ENCODE peak calls at places on chromosomes 13 and 19, in five cellular contexts. N, D, R, Z and E are unnamed samples.

GRCh38 chr19:18966304-18966703 is 25.3 kb upstream of the HOMER3 start:
- DNase-seq in D (no peak), N (no peak), Z (no peak), R (peak), E (no peak)

GRCh38 chr13:65830411-65831172 is 1399.5 kb downstream of the PCDH9 start:
- DNase-seq in N (no peak), R (no peak), Z (no peak), D (no peak), E (no peak)

GRCh38 chr13:32851083-32852064 is 164.8 kb upstream of the KL start:
- DNase-seq in Z (no peak), D (no peak), N (no peak), R (no peak), E (no peak)

GRCh38 chr13:113122571-113123225 is at the start of gene F10:
- DNase-seq in D (peak), N (peak), Z (peak), R (peak), E (peak)

GRCh38 chr13:62040078-62040477 is 624.4 kb upstream of the PCDH20 start:
- DNase-seq in N (no peak), D (no peak), Z (no peak), R (no peak), E (no peak)

GRCh38 chr13:92833071-92833470 is 393.5 kb upstream of the GPC6 start:
- DNase-seq in D (no peak), R (no peak), N (no peak), Z (no peak), E (no peak)

GRCh38 chr13:21657538-21657937 is 13.3 kb upstream of the FGF9 start:
- DNase-seq in N (no peak), D (no peak), Z (no peak), R (no peak), E (no peak)

GRCh38 chr13:48647625-48648024 is 6.1 kb upstream of the CYSLTR2 start:
- DNase-seq in R (no peak), N (no peak), D (no peak), Z (no peak), E (no peak)

GRCh38 chr13:42190529-42190928 is 81.4 kb upstream of the AKAP11 start:
- DNase-seq in N (no peak), Z (no peak), R (no peak), D (no peak), E (no peak)

GRCh38 chr13:113638173-113638746 is 19.7 kb downstream of the ATP4B start:
- DNase-seq in D (no peak), N (no peak), Z (no peak), R (no peak), E (no peak)

GRCh38 chr13:20378721-20379120 is 146.6 kb upstream of the GJB6 start:
- DNase-seq in R (no peak), N (no peak), Z (no peak), D (no peak), E (no peak)

GRCh38 chr13:40803316-40803715 is 13.9 kb downstream of the SLC25A15 start:
- DNase-seq in D (no peak), Z (no peak), R (no peak), N (no peak), E (no peak)

GRCh38 chr13:112709825-112710783 is 20.3 kb downstream of the ATP11A start:
- DNase-seq in D (no peak), Z (no peak), N (no peak), R (no peak), E (no peak)

DNA sequence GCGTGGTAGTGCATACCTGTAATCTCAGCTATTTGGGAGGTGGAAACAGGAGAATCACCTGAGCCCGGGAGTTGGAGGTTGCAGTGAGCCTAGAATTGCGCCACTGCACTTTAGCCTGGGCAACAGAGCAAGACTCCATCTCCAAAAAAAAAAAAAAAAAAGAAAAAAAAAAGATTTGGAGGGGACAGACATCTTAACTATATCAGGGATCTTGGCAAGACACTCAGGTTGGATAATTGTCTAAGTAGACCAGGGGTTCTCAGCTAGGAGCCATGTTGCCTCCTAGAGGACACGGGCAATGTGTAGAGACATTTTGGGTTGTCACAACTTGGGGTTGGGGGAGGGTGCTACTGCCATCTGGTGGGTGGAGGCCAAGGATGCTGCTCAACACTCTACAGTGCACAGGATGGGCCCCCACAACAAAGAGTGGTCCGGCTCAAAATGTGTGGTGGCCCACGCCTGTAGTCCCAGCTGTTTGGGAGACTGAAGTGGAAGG is 1.9 kb upstream of the ZNF580 start:
- DNase-seq in D (no peak), N (peak), Z (no peak), R (peak), E (peak)
- TF ChIP-seq CTCF in D (peak), N (peak), Z (peak), R (peak), E (no peak)

DNA sequence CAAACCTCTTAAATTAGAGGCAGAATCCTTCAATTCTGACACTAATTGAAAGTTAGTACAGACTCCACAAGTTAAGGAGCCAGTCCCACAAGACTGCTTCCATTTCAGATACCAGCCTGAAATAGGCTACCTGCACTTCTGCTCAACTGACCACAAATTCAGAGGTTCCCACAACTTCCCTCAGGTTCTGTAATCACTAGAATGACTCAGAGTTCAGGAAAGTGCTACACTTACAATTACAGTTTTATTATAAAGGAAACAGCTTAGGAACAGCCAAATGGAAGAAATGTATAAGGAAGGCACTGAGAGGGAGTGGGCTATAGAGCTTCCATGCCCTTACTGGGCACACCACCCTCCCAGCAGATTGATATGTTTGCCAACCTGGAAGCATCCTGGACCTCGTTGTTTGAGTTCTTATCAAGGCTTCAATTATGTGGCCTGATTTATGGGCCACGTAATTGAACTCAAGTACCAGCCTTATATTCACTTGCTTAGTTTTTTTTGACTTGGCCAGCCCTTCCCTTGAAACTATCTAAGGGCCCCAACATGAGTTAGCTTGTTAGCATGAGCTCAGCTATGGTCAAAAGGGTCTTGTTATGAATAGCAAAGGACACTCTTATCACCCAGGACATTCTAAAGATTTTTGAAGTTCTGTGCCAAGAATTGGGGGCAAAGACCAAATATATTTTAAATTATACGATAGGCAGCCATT is 25.9 kb downstream of the NBEA start:
- DNase-seq in R (no peak), D (peak), N (no peak), Z (no peak), E (no peak)
- TF ChIP-seq CTCF in R (no peak), D (no peak), N (no peak), Z (no peak), E (no peak)

DNA sequence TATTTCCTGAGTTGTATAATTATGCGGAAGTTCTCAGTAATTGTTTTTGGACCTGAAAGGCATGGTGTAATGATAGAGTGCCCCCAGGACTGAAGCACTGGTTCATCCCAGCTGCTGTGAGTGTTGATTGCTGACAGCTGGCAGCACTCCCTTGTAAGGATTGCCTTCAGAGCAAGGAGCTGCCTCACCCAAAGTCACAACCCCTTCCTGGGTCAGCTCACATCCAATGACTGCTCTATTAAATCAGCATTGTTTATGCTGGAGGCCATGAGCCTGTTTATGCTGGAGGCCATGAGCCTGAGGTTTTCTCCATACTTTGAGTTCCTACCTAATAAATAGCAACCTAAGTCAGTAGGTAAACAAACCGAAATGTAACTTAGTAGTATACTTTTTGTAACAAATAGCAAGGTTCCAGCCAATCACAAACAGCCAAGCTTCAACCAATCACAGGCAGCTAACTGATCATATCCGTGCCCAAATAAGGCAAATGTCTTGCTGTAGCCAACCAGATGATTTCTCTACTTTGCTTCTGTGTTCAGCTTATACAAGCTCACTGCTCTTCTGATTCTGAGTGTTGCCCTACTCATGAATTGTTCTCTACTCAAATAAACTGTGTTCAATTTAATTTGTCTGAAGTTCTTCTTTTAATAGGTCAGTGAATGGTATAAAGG is 11.7 kb upstream of the SPACA6 start:
- DNase-seq in D (no peak), Z (no peak), R (no peak), N (peak), E (peak)
- TF ChIP-seq CTCF in D (no peak), Z (no peak), R (no peak), N (no peak), E (no peak)

GRCh38 chr19:32822916-32823746 is 46.4 kb downstream of the SLC7A9 start:
- DNase-seq in D (no peak), N (no peak), R (no peak), Z (no peak), E (no peak)

GRCh38 chr19:32823747-32824102 is 45.8 kb downstream of the SLC7A9 start:
- DNase-seq in D (no peak), Z (no peak), R (no peak), N (no peak), E (no peak)

GRCh38 chr19:32828139-32828538 is 41.4 kb downstream of the SLC7A9 start:
- DNase-seq in R (no peak), N (no peak), Z (no peak), D (no peak), E (no peak)

GRCh38 chr19:32824906-32825608 is 44.5 kb downstream of the SLC7A9 start:
- DNase-seq in R (no peak), D (no peak), Z (no peak), N (no peak), E (no peak)

GRCh38 chr19:32824136-32824835 is 45.3 kb downstream of the SLC7A9 start:
- DNase-seq in N (no peak), D (no peak), R (no peak), Z (no peak), E (no peak)
- TF ChIP-seq CTCF in N (no peak), D (no peak), R (no peak), Z (no peak), E (no peak)

DNA sequence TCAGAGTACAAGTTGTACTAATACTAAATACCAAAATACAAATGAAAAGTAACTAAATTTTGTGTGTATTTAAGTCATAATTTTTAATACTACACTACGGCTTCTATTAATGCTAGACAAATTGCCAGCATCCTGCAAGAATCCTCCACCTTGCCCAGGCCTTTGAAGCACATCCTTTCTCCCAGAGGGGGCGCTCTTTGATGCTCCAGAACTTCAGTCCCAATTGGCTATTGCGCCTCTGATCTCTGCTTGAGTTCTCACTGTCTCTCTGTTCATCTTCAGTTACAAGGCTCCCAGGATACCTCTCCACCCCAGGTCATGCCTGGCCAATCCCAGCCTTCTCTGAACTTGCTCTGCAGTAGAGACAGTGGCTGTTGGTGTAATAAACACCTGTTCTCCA is 141.0 kb downstream of the DCLK1 start:
- DNase-seq in R (peak), Z (no peak), N (no peak), D (no peak), E (no peak)
- TF ChIP-seq CTCF in R (peak), Z (no peak), N (no peak), D (peak), E (no peak)

GRCh38 chr13:110813646-110814624 is 100.4 kb downstream of the ING1 start:
- DNase-seq in D (no peak), N (peak), R (no peak), Z (no peak), E (no peak)
- TF ChIP-seq CTCF in D (peak), N (no peak), R (peak), Z (no peak), E (no peak)